ENCODE peak calls at places on chromosomes 7 and 10, in six cellular contexts. Y is Panc1, K is PC-3, T is body of pancreas, N is AG04450, A is GM12865. C is an unnamed sample.

GRCh38 chr10:3978174-3978573 is 193.2 kb upstream of the KLF6 start:
- DNase-seq in Y (no peak), K (peak), T (no peak), N (no peak), A (no peak), C (peak)

GRCh38 chr7:124764847-124765400 is 668 bp downstream of the GPR37 start:
- DNase-seq in Y (no peak), K (peak), T (peak), N (no peak), A (peak), C (peak)

GRCh38 chr10:74329873-74330272 is 178.9 kb downstream of the ADK start:
- DNase-seq in Y (no peak), K (no peak), T (no peak), N (no peak), A (no peak), C (no peak)

GRCh38 chr10:73920084-73920483 is 9.2 kb downstream of the PLAU start:
- DNase-seq in Y (no peak), K (peak), T (peak), N (no peak), A (peak), C (peak)

GRCh38 chr10:27100800-27101347 is 580 bp upstream of the ANKRD26 start:
- DNase-seq in Y (no peak), K (no peak), T (peak), N (no peak), A (no peak), C (no peak)

GRCh38 chr7:155020996-155021395 is 18.1 kb upstream of the PAXIP1 start:
- DNase-seq in Y (no peak), K (no peak), T (no peak), N (no peak), A (no peak), C (no peak)

GRCh38 chr10:47363781-47364180 is 15.6 kb downstream of the RBP3 start:
- DNase-seq in Y (no peak), K (no peak), T (no peak), N (no peak), A (no peak), C (no peak)

GRCh38 chr7:157544226-157544625 is 207.4 kb downstream of the DNAJB6 start:
- DNase-seq in Y (no peak), K (no peak), T (no peak), N (no peak), A (no peak), C (no peak)

GRCh38 chr10:59303018-59303417 is 59.3 kb downstream of the FAM13C start:
- DNase-seq in Y (no peak), K (no peak), T (no peak), N (no peak), A (no peak), C (peak)

GRCh38 chr7:12709731-12710502 is 22.5 kb downstream of the ARL4A start:
- DNase-seq in Y (no peak), K (peak), T (no peak), N (no peak), A (no peak), C (peak)

GRCh38 chr10:49645417-49646255 is 31.8 kb downstream of the CHAT start:
- DNase-seq in Y (no peak), K (no peak), T (no peak), N (no peak), A (no peak), C (no peak)

GRCh38 chr7:121329460-121330052 is 756 bp downstream of the WNT16 start:
- DNase-seq in Y (no peak), K (no peak), T (peak), N (no peak), A (peak), C (peak)

GRCh38 chr10:71433116-71433982 is 36.6 kb downstream of the CDH23 start:
- DNase-seq in Y (no peak), K (no peak), T (no peak), N (no peak), A (no peak), C (no peak)

GRCh38 chr10:71433983-71434744 is 37.4 kb downstream of the CDH23 start:
- DNase-seq in Y (no peak), K (no peak), T (no peak), N (no peak), A (no peak), C (peak)

GRCh38 chr10:71431216-71431944 is 34.7 kb downstream of the CDH23 start:
- DNase-seq in Y (no peak), K (no peak), T (no peak), N (no peak), A (no peak), C (no peak)

GRCh38 chr10:71429929-71430328 is 33.2 kb downstream of the CDH23 start:
- DNase-seq in Y (no peak), K (no peak), T (no peak), N (no peak), A (no peak), C (no peak)

DNA sequence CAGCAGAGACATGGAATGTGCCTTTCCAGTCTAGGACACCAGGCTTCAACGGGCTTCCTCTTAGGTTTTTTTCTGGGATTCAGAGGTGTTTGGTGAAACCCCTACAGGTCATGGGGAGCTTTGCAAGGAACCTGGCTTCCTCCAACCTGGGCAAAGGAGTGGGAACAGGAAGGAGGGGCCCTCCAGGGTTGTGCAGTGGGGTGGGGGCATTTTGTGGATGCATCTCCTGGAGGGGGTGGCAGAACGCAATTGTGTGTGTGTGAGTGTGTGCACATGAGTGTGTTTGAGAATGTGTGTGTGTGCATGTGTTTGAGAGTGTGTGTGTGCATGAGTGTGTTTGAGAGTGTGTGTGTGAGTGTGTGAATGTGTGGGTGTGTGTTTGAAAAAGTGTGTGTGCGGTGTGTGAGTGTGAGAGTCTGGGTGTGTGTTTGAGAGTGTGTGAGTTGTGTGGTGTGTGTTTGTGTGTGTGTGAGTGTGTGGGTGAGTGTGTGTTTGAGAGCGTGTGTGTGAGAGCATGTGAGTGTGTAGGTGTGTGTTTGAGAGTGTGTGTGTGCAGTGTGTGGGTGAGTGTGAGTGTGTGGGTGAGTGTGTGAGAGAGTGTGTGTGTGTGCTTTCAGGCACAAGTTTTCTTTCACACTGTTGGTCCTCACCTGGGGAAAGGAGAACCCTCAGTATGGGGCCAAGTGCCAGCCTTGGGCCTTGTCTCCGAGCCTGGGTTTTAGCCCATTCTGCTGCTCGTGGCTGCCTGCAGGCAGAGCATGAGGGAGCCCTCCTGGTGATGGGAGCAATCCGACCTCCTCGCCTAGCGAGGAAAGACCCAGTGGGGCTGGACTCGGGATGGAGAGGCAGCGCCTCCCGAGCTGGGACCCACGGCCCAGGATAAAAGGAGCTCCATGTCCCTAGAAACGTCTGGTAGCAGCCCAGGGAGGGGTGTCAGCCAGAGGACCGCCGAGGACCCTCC is 35.5 kb downstream of the CDH23 start:
- DNase-seq in Y (no peak), K (no peak), T (no peak), N (no peak), A (no peak), C (no peak)
- TF ChIP-seq CTCF in Y (no peak), K (peak), T (no peak), N (no peak), A (no peak), C (peak)

GRCh38 chr10:113557389-113558321 is 4.8 kb downstream of the HABP2 start:
- DNase-seq in Y (no peak), K (no peak), T (no peak), N (no peak), A (no peak), C (peak)
- H3K4me3 ChIP-seq in Y (no peak), K (no peak), T (no peak), N (no peak), A (no peak), C (peak)

GRCh38 chr10:70509376-70509775 is 30.8 kb downstream of the PALD1 start:
- DNase-seq in Y (no peak), K (no peak), T (no peak), N (no peak), A (no peak), C (no peak)

GRCh38 chr10:70510904-70511303 is 32.3 kb downstream of the PALD1 start:
- DNase-seq in Y (no peak), K (no peak), T (no peak), N (no peak), A (no peak), C (no peak)

GRCh38 chr10:70505908-70506307 is 27.3 kb downstream of the PALD1 start:
- DNase-seq in Y (no peak), K (no peak), T (no peak), N (no peak), A (no peak), C (no peak)

GRCh38 chr10:70510453-70510852 is 31.9 kb downstream of the PALD1 start:
- DNase-seq in Y (no peak), K (no peak), T (no peak), N (no peak), A (no peak), C (no peak)

DNA sequence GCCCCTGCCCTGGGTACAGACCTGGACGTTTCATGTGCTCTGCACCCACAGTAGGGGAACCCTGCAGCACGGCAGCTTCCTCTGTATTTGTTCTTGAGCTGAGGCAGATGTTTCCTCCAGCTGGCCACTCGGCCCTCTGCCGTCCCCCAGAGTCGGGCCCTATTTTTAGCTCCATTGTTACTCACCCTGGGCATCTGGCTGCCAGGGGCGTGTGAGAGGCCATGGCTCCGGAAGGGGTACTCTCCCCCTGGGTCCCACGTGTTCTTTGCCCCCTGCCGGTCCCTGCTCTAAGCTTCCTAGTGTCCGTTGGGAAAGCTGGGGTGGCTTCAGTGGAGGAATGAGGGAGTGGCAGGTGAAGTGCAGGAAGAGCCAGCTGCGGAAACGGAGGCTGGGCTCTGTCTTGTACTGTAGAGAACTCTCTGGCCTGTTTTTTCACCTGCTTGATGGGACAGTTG is 30.4 kb downstream of the PALD1 start:
- DNase-seq in Y (no peak), K (no peak), T (peak), N (no peak), A (peak), C (no peak)
- TF ChIP-seq CTCF in Y (no peak), K (no peak), T (no peak), N (peak), A (no peak), C (no peak)

GRCh38 chr10:112327678-112328077 is 44.5 kb downstream of the TECTB start:
- DNase-seq in Y (no peak), K (no peak), T (no peak), N (no peak), A (no peak), C (no peak)
- H3K4me3 ChIP-seq in Y (no peak), K (no peak), T (no peak), N (no peak), A (no peak), C (no peak)

DNA sequence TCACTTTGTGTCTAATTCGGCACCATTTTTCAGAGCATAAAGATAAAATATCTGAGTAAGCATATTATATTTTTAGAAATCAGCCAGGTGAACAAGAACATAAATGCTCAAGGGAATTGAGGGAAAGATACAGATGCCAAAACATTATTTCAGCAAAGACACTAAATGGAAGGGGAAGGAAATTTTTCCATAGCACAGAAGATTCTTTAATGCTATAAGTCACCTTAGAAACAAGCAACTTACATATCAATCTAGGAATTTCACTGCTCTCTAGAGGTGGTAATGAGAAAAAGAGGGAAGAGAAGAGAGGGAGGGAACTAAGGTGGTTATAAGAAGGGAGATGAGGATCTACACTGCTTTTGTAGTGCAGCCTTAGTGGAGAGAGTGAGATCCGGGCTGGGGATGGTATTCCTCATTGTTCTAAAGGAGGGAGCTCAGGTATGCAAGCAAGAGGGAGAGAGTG is 20.4 kb downstream of the ZNF365 start:
- DNase-seq in Y (no peak), K (peak), T (no peak), N (no peak), A (no peak), C (peak)
- TF ChIP-seq CTCF in Y (peak), K (peak), T (no peak), N (no peak), A (no peak), C (no peak)

C was measured in epithelial cell of esophagus.